ENCODE peak calls at places on chromosomes 11 and 22, in four cellular contexts. L, P, F and Y are unnamed samples. For H3K4me1, the result is how much of the 10 kb centered on the place peaks cover.

GRCh38 chr11:43920598-43921419 is 21.6 kb upstream of the C11orf96 start:
- DNase-seq in P (no peak), F (no peak), L (no peak), Y (no peak)

GRCh38 chr11:72779495-72780128 is 14.2 kb downstream of the STARD10 start:
- DNase-seq in F (no peak), L (peak), P (no peak), Y (no peak)

GRCh38 chr11:71204294-71204693 is 48.1 kb downstream of the SHANK2 start:
- DNase-seq in L (no peak), P (no peak), F (peak), Y (no peak)

GRCh38 chr11:19919050-19919561 is 206.5 kb downstream of the NAV2 start:
- DNase-seq in F (peak), L (no peak), P (peak), Y (no peak)

GRCh38 chr22:48717076-48717810 is 1110.4 kb downstream of the BRD1 start:
- DNase-seq in L (no peak), F (no peak), P (no peak), Y (no peak)

GRCh38 chr11:80443177-80443576 is 1002.3 kb upstream of the TENM4 start:
- DNase-seq in L (no peak), P (no peak), F (no peak), Y (no peak)

GRCh38 chr11:96021901-96022650 is 98.2 kb upstream of the MTMR2 start:
- DNase-seq in L (no peak), P (no peak), F (no peak), Y (no peak)

GRCh38 chr11:85643255-85643654 is 4.5 kb upstream of the TMEM126A start:
- DNase-seq in P (no peak), L (no peak), F (no peak), Y (no peak)

GRCh38 chr11:65423516-65424199 is 1.1 kb downstream of the NEAT1 start:
- DNase-seq in L (peak), P (peak), F (no peak), Y (peak)

GRCh38 chr11:122601131-122602125 is 54.1 kb upstream of the UBASH3B start:
- DNase-seq in L (no peak), F (no peak), P (no peak), Y (no peak)

GRCh38 chr11:87198266-87198881 is 160.6 kb downstream of the TMEM135 start:
- DNase-seq in L (no peak), P (no peak), F (no peak), Y (no peak)

GRCh38 chr11:71240865-71241691 is 11.3 kb downstream of the SHANK2 start:
- DNase-seq in F (peak), P (no peak), L (no peak), Y (no peak)

GRCh38 chr11:87878373-87878779 is 296.9 kb downstream of the RAB38 start:
- DNase-seq in P (no peak), F (no peak), L (peak), Y (no peak)

GRCh38 chr11:42707541-42707940 is 604.3 kb upstream of the API5 start:
- DNase-seq in F (no peak), L (no peak), P (no peak), Y (no peak)

GRCh38 chr11:122664188-122664587 is 8.7 kb downstream of the UBASH3B start:
- DNase-seq in P (no peak), L (no peak), F (no peak), Y (no peak)

GRCh38 chr22:26002456-26002855 is 166.8 kb upstream of the SEZ6L start:
- DNase-seq in P (no peak), F (no peak), L (no peak), Y (no peak)

GRCh38 chr11:72758304-72758689 is 6.1 kb upstream of the ARAP1 start:
- DNase-seq in F (no peak), L (no peak), P (peak), Y (no peak)

GRCh38 chr11:61406067-61406466 is 13.7 kb downstream of the TMEM216 start:
- DNase-seq in F (no peak), L (no peak), P (no peak), Y (no peak)

GRCh38 chr11:126991596-126991995 is 9.0 kb downstream of the KIRREL3 start:
- DNase-seq in P (no peak), L (no peak), F (no peak), Y (no peak)

GRCh38 chr11:120273432-120273831 is 33.5 kb downstream of the POU2F3 start:
- DNase-seq in L (no peak), P (no peak), F (no peak), Y (no peak)

GRCh38 chr11:43250309-43250708 is 61.5 kb upstream of the API5 start:
- DNase-seq in F (no peak), L (no peak), P (no peak), Y (no peak)

GRCh38 chr11:77072851-77073327 is 6.1 kb downstream of the CAPN5 start:
- DNase-seq in P (no peak), F (no peak), L (peak), Y (no peak)

GRCh38 chr11:115845872-115846271 is 341.7 kb upstream of the CADM1 start:
- DNase-seq in F (no peak), L (no peak), P (no peak), Y (no peak)

GRCh38 chr11:19987243-19987870 is 172.9 kb downstream of the DBX1 start:
- DNase-seq in L (no peak), F (no peak), P (no peak), Y (no peak)

GRCh38 chr11:68878022-68878421 is 25.6 kb downstream of the MRPL21 start:
- DNase-seq in L (no peak), F (no peak), P (no peak), Y (no peak)

GRCh38 chr11:86558219-86558618 is 114.2 kb downstream of the ME3 start:
- DNase-seq in F (no peak), P (no peak), L (no peak), Y (no peak)

GRCh38 chr11:69173326-69173725 is 17.6 kb downstream of the SMIM38 start:
- DNase-seq in F (no peak), P (no peak), L (no peak), Y (no peak)

GRCh38 chr22:43295173-43295572 is 48.0 kb downstream of the SCUBE1 start:
- DNase-seq in P (no peak), L (no peak), F (no peak), Y (no peak)
- H3K4me1 ChIP-seq in P (under half), L (under half), F (under half), Y (under half)

GRCh38 chr22:44440224-44441160 is 57.5 kb downstream of the RTL6 start:
- DNase-seq in L (no peak), F (no peak), P (no peak), Y (no peak)

GRCh38 chr22:44438056-44438455 is 60.0 kb downstream of the RTL6 start:
- DNase-seq in L (no peak), P (no peak), F (no peak), Y (no peak)

GRCh38 chr22:44441401-44442185 is 56.4 kb downstream of the RTL6 start:
- DNase-seq in P (no peak), L (no peak), F (no peak), Y (no peak)

GRCh38 chr22:44438481-44439131 is 59.4 kb downstream of the RTL6 start:
- DNase-seq in L (no peak), F (no peak), P (no peak), Y (no peak)

DNA sequence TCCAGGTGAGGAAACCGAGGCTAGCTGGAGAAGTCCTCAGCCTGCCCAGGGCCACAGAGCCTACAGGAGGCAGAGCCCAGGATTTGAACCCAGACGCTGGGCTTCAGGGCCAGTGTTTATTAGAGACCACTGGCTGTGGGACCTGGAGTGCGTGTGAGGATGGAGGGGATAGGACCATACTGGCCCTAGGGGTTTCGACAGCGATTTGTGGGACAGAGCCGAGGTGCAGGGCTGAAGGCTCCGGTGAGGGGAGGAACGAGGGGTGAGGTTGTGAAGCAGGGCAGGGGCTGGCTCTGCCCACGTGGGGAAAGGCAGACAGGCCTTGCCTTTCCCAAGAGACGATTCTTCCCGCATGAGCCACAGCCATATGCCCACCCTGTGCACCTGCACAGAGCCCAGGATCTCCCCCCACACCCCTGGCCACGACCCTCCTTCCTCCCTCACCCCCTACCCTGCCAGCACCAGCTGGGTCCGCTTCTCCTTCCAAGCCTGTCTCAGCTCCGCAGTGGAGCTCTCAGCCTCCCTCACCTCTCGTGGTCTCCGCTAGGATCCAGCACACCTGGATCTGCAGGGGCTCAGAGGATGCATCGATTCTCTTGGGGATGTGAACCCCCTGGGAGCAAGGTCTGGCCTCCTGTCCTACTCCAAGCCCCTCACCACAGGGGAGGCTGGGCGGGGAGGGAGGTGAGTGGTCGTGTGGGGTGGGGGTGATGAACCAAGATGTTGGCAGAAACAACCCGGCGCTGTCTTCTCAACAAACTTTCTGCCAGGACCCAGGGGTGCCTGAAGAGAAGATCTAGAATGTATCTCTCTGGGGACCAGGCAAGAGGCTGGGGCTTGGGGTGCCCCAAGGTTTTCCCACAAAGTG is 58.4 kb downstream of the RTL6 start:
- DNase-seq in L (no peak), F (no peak), P (no peak), Y (no peak)
- H3K4me3 ChIP-seq in L (no peak), F (no peak), P (no peak), Y (no peak)

GRCh38 chr22:50471197-50471847 is 3.5 kb downstream of the SBF1 start:
- DNase-seq in P (no peak), L (no peak), F (no peak), Y (no peak)
- H3K4me1 ChIP-seq in P (under half), L (under half), F (half or more), Y (half or more)

GRCh38 chr22:50678218-50678650 is 5.6 kb downstream of the SHANK3 start:
- DNase-seq in P (no peak), L (no peak), F (no peak), Y (no peak)

GRCh38 chr22:50675553-50676199 is 3.1 kb downstream of the SHANK3 start:
- DNase-seq in P (no peak), F (no peak), L (no peak), Y (no peak)

GRCh38 chr22:50677493-50678217 is 5.0 kb downstream of the SHANK3 start:
- DNase-seq in L (no peak), P (no peak), F (no peak), Y (no peak)

GRCh38 chr22:50676211-50676636 is 3.6 kb downstream of the SHANK3 start:
- DNase-seq in P (no peak), L (no peak), F (no peak), Y (no peak)

GRCh38 chr22:50676661-50677492 is 4.3 kb downstream of the SHANK3 start:
- DNase-seq in F (no peak), L (no peak), P (no peak), Y (no peak)
- H3K4me3 ChIP-seq in F (peak), L (no peak), P (no peak), Y (no peak)

DNA sequence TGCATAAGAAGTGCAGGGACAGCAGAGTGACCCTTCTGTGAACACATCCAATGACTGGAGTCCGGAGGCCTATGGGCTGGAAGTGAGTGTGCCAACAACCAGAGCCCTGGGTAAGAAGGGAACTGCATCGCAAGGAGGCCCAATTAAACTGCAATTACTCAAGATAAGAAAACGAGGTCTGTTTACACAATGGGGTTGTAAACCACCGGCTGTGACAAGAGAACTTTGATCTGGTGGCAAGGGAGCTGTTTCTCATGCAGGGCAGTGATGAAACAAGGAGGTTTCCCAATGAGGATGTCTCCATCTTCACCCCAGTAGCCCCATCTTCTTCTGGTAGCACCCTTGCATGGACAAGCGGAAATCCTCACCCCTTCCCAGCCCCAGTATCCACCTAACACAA is 21.5 kb downstream of the ETS1 start:
- DNase-seq in L (peak), P (no peak), F (no peak), Y (no peak)
- H3K4me1 ChIP-seq in L (under half), P (under half), F (under half), Y (under half)

GRCh38 chr11:83159901-83160865 is 3.3 kb downstream of the PCF11 start:
- DNase-seq in F (no peak), P (no peak), L (peak), Y (no peak)

GRCh38 chr11:83162377-83162776 is 5.4 kb downstream of the PCF11 start:
- DNase-seq in P (no peak), L (no peak), F (no peak), Y (no peak)

GRCh38 chr11:83158474-83158786 is 1.5 kb downstream of the PCF11 start:
- DNase-seq in P (no peak), L (no peak), F (no peak), Y (no peak)

GRCh38 chr11:83158965-83159900 is 2.3 kb downstream of the PCF11 start:
- DNase-seq in P (no peak), L (no peak), F (no peak), Y (no peak)

GRCh38 chr11:83161610-83162199 is 4.8 kb downstream of the PCF11 start:
- DNase-seq in P (no peak), L (no peak), F (no peak), Y (no peak)
- H3K4me3 ChIP-seq in P (no peak), L (no peak), F (peak), Y (no peak)

GRCh38 chr22:22932512-22932941 is 44.9 kb downstream of the IGLL5 start:
- DNase-seq in L (no peak), F (no peak), P (no peak), Y (no peak)

GRCh38 chr22:22930222-22930497 is 42.5 kb downstream of the IGLL5 start:
- DNase-seq in P (no peak), F (no peak), L (no peak), Y (no peak)

GRCh38 chr22:22933100-22933806 is 45.6 kb downstream of the IGLL5 start:
- DNase-seq in P (no peak), L (no peak), F (peak), Y (no peak)

GRCh38 chr22:22930571-22931556 is 43.2 kb downstream of the IGLL5 start:
- DNase-seq in P (no peak), F (no peak), L (no peak), Y (no peak)

DNA sequence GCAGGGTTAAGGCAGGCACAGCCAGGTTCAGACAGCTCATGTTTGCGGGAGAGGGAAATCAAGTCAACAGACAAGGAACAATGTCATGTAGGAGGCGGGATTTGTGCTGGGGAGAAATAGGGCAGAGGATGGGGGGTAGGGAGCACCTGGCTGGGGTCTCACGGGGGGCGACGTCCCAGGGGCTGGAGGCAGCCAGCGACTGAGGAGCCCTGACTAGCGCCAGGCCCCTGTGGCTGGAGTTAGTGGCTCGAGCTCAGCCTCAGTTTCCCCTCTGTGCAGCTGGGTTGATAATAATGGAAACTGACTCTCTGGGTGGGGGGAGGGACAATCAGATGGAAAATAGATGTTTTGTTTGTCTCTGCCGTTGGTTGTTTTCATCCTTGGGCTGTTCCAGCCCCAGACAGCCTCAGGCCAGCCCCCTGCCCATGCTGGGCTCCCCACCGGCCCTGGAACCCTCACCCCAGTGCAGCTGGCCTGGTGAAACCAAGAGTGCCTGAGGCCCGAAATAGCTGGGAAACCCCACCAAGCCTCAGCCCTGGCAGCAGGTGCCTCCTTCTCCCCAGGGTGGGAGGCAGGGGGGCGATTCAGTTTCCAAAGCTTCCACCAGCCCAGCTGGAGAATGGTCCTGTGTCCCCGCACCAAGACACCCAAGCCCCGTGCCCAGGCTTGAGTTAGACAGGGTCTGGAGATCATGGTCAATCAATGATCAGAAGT is 44.1 kb downstream of the IGLL5 start:
- DNase-seq in F (no peak), L (no peak), P (no peak), Y (no peak)
- H3K4me1 ChIP-seq in F (under half), L (under half), P (under half), Y (under half)

DNA sequence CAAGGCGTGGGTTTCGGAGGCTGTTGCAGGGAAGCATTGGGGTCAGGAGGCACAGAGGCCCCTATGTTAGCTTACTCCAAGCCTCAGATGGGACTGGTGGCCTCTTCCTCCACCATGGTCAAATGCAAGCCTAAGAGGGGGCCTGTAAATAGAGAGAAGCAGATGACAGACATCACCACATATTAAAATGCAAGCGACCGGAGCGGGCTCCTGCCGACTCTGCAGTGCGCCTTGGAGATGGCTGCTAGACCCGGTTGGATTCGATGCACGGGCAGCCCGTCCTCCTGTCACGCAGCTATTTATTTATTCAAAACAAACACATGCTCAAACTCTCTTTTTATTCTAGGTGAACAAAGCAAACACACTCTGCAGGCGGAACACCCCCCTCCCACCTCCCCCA is 208.0 kb downstream of the DSCAML1 start:
- DNase-seq in F (no peak), L (no peak), P (no peak), Y (no peak)
- H3K4me3 ChIP-seq in F (no peak), L (no peak), P (no peak), Y (no peak)

GRCh38 chr11:2792376-2793250 is 92.8 kb upstream of the KCNQ1OT1 start:
- DNase-seq in P (peak), F (peak), L (no peak), Y (no peak)
- H3K4me1 ChIP-seq in P (under half), F (under half), L (under half), Y (under half)